ENCODE peak calls at places on chromosomes 16 and 17, in seven cellular contexts. R is MCF 10A; W is CD4-positive, alpha-beta T cell; U is lower leg skin; X is AG09319; G is fibroblast of the aortic adventitia; S is endothelial cell. C is an unnamed sample.

GRCh38 chr17:9228408-9229159 is 207.3 kb downstream of the NTN1 start:
- DNase-seq in W (no peak), X (peak; percentile 59), R (peak; percentile 41), G (peak; percentile 83), S (no peak), U (peak; percentile 51), C (no peak)

GRCh38 chr17:27457731-27458523 is 1.7 kb downstream of the KSR1 start:
- DNase-seq in X (peak; percentile 20), W (no peak), G (peak; percentile 52), R (no peak), S (peak; percentile 29), U (no peak), C (peak; percentile 30)

GRCh38 chr16:19967561-19967960 is 82.9 kb upstream of the GPRC5B start:
- DNase-seq in R (no peak), G (no peak), S (no peak), X (no peak), W (no peak), U (no peak), C (no peak)

GRCh38 chr17:4247981-4248388 is 15.8 kb downstream of the ANKFY1 start:
- DNase-seq in S (no peak), X (no peak), W (no peak), U (peak; percentile 58), G (no peak), R (peak; percentile 71), C (no peak)

GRCh38 chr16:54097774-54098173 is 188.8 kb downstream of the IRX3 start:
- DNase-seq in G (no peak), X (no peak), S (no peak), R (no peak), W (no peak), U (no peak), C (no peak)

GRCh38 chr17:44112284-44113280 is 10.9 kb downstream of the HDAC5 start:
- DNase-seq in S (no peak), R (no peak), U (no peak), W (no peak), X (no peak), G (no peak), C (no peak)

GRCh38 chr17:77446959-77447634 is 306.3 kb downstream of the SEC14L1 start:
- DNase-seq in R (no peak), S (no peak), X (peak; percentile 75), U (no peak), W (no peak), G (no peak), C (no peak)

GRCh38 chr16:1293921-1294656 is 15.3 kb upstream of the UBE2I start:
- DNase-seq in S (no peak), W (no peak), U (no peak), R (no peak), G (no peak), X (no peak), C (no peak)

GRCh38 chr17:17416400-17417360 is 60.1 kb upstream of the MED9 start:
- DNase-seq in U (no peak), W (peak; percentile 12), G (peak; percentile 68), S (no peak), X (peak; percentile 34), R (peak; percentile 59), C (no peak)

GRCh38 chr16:61042736-61043135 is 993.5 kb downstream of the CDH8 start:
- DNase-seq in G (no peak), X (no peak), S (peak; percentile 39), W (no peak), U (no peak), R (no peak), C (no peak)

GRCh38 chr16:82888616-82889015 is 261.8 kb downstream of the CDH13 start:
- DNase-seq in R (peak; percentile 2), W (no peak), X (peak; percentile 67), U (no peak), G (peak; percentile 77), S (no peak), C (no peak)

GRCh38 chr17:1552911-1553310 is 9.7 kb downstream of the PITPNA start:
- DNase-seq in G (no peak), W (no peak), X (no peak), U (no peak), S (no peak), R (no peak), C (no peak)

GRCh38 chr16:11586856-11587642 is at the start of gene LITAF:
- DNase-seq in U (no peak), X (peak; percentile 24), W (peak; percentile 55), S (peak; percentile 47), R (peak; percentile 66), G (peak; percentile 29), C (peak; percentile 41)

GRCh38 chr16:10665166-10665565 is 29.6 kb downstream of the TEKT5 start:
- DNase-seq in G (no peak), X (no peak), U (no peak), R (no peak), W (no peak), S (no peak), C (no peak)

GRCh38 chr16:1258218-1258587 is 2.3 kb downstream of the TPSD1 start:
- DNase-seq in R (no peak), S (no peak), U (no peak), W (no peak), G (no peak), X (no peak), C (no peak)

GRCh38 chr17:39244600-39245570 is 19.1 kb upstream of the STAC2 start:
- DNase-seq in S (peak; percentile 89), G (peak; percentile 86), W (peak; percentile 79), U (peak; percentile 86), R (peak; percentile 86), X (peak; percentile 46), C (peak; percentile 90)

GRCh38 chr17:40451420-40451819 is 8.2 kb downstream of the IGFBP4 start:
- DNase-seq in R (no peak), W (no peak), X (peak; percentile 95), S (no peak), U (peak; percentile 65), G (peak; percentile 99), C (no peak)

GRCh38 chr17:39244016-39244599 is 18.4 kb upstream of the STAC2 start:
- DNase-seq in S (no peak), G (no peak), R (no peak), X (no peak), W (no peak), U (no peak), C (no peak)

GRCh38 chr16:55207679-55208294 is 116.2 kb upstream of the IRX6 start:
- DNase-seq in G (no peak), R (no peak), W (no peak), U (no peak), S (no peak), X (no peak), C (no peak)

GRCh38 chr16:14669776-14670175 is 24.3 kb downstream of the PLA2G10 start:
- DNase-seq in S (no peak), G (no peak), X (no peak), U (peak; percentile 16), W (no peak), R (peak; percentile 5), C (no peak)

GRCh38 chr16:83779881-83780280 is 27.9 kb upstream of the HSBP1 start:
- DNase-seq in R (peak; percentile 3), U (no peak), X (peak; percentile 24), G (peak; percentile 76), S (no peak), W (no peak), C (no peak)

GRCh38 chr16:66294507-66294906 is 72.0 kb upstream of the CDH5 start:
- DNase-seq in S (no peak), X (no peak), U (no peak), G (no peak), W (no peak), R (no peak), C (no peak)
- TF ChIP-seq CTCF in S (no peak), X (no peak), U (no peak), G (no peak), W (no peak), R (no peak), C (no peak)

DNA sequence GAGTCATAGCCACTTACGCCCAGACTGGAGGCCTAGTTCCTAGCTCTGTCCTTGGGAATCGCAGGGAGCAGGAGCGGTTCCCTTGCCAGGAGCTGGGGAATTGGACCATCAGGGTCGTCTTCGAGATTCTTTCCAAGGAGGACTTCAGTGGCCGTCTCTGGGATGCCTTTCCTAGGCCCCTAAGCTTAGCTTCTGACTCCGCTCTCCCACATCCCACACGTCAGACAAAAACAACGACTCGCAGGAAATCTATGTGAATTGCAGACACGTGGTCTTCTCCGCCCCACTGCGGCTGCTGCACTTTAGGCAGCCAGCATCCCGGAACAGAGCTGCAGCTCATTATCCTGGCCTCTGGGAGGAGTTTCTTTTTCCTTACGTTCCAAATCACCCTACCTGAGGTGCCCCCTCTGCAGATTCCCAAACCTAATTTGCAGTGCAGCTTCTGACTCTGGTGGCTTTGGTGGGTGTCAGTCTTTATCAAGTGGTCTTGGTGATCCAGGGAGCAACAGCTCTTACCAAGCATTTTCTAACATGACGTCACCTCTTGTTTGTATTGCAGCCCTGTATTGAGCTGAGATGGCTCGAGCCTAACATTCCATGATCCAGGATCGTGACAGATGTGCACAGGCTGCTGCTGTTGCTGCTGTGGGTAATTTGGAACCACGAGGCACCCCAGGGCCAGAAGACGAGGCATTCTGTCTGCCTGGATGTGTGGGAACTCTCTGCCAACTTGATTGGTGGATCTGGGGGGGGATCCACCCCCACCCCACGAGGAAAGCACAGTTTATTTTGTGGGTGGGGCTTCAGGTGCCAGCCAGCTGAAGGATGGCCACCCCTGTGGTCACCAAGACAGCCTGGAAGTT is 1.1 kb downstream of the KATNB1 start:
- DNase-seq in G (peak; percentile 75), S (peak; percentile 51), W (peak; percentile 40), X (peak; percentile 23), U (no peak), R (peak; percentile 52), C (no peak)
- TF ChIP-seq CTCF in G (peak; percentile 26), S (no peak), W (no peak), X (peak; percentile 6), U (no peak), R (no peak), C (peak; percentile 41)

DNA sequence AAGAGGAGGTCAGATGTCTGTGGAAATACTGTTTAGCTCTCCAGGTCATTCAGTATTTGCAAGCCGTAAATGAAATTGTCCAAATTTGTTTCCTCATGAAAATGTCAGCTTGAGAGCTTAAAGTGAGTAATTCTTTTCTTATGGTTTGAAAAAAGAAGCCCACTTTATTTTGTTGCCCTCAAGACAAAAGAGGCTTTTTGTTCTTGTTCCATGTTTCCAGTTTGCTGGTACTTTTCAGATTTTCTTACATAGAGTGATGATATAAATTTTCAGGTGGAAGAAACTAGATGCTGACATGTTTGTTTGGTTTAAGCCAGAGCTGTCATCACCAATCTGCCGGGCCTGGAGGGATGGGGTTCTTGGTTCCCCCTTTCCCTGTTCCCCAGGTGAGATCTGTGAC is 189.1 kb downstream of the MAP2K4 start:
- DNase-seq in G (no peak), W (no peak), R (no peak), U (no peak), S (no peak), X (no peak), C (no peak)
- TF ChIP-seq CTCF in G (no peak), W (no peak), R (no peak), U (no peak), S (no peak), X (no peak), C (no peak)

DNA sequence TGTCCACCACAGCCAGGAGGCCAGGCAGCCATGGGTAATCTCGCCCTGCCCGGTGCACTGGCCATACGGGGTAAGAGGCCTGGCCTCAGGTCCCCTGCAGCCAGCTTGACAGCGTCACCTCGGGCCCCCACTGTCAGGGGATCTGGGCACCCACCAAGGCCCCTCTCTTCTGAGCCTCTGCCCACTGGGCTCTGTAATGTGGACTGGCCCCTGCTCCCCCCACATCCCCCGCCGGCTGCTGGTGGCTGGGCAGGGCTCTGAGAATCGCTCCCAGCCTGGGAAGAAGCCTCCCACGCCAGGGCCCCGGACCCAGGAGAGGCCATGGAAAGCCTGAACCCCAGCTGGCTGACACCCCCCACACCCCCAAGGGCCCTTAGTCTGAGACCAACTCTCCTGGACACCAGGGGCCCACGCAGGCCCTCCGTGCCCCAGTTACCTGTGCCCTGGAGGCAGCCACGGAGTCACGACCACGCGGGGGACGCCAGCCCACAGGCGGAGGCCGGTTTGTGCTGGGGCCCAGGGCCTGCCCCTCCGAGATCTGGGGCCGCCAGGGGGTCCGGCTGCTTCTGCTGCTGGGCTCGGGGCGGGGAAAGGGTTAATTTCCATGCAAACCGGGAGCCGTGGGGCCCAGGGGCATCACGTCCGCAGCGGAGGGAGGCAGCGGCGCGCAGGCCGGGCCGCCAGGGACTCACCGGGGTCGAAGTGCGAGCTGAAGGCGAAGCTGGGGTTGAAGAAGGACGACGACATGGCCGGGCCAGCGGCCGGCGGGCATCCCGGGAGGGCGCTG is at the start of gene PVALEF:
- DNase-seq in S (peak; percentile 49), X (no peak), R (no peak), G (no peak), W (no peak), U (no peak), C (peak; percentile 49)
- TF ChIP-seq CTCF in S (no peak), X (no peak), R (no peak), G (no peak), W (no peak), U (no peak), C (no peak)